ENCODE peak calls at places on chromosomes 13 and 19, in four cellular contexts. U is lower leg skin, A is astrocyte of the spinal cord, L is left ventricle myocardium inferior. H is an unnamed sample.
A peak's percentile ranks its signal among the peaks of the same experiment; 100 is the strongest.

GRCh38 chr13:92963029-92963428 is 263.6 kb upstream of the GPC6 start:
- DNase-seq in U (no peak), A (peak; percentile 28), L (no peak), H (peak; percentile 6)

GRCh38 chr13:69468624-69469023 is 639.0 kb upstream of the ATXN8OS start:
- DNase-seq in U (no peak), A (no peak), L (no peak), H (no peak)

GRCh38 chr13:19153782-19154450 is 27.7 kb downstream of the TUBA3C start:
- DNase-seq in U (no peak), A (no peak), L (no peak), H (no peak)

GRCh38 chr13:29925457-29925856 is 75.0 kb upstream of the UBL3 start:
- DNase-seq in U (peak; percentile 95), A (peak; percentile 61), L (peak; percentile 55), H (peak; percentile 38)

GRCh38 chr19:39156230-39156890 is 30.8 kb downstream of the PAK4 start:
- DNase-seq in U (no peak), A (peak; percentile 18), L (no peak), H (no peak)

GRCh38 chr19:14368011-14368513 is 13.2 kb upstream of the ADGRE5 start:
- DNase-seq in U (no peak), A (no peak), L (no peak), H (no peak)

GRCh38 chr19:21569497-21569870 is 64.1 kb downstream of the ZNF429 start:
- DNase-seq in U (no peak), A (no peak), L (peak; percentile 54), H (no peak)

GRCh38 chr13:32829676-32830091 is 186.5 kb upstream of the KL start:
- DNase-seq in U (no peak), A (peak; percentile 72), L (no peak), H (no peak)

GRCh38 chr13:26050568-26051230 is 1.1 kb downstream of the SHISA2 start:
- DNase-seq in U (no peak), A (peak; percentile 46), L (no peak), H (no peak)

GRCh38 chr19:1172353-1173159 is 1.5 kb downstream of the SBNO2 start:
- DNase-seq in U (no peak), A (peak; percentile 41), L (no peak), H (no peak)

DNA sequence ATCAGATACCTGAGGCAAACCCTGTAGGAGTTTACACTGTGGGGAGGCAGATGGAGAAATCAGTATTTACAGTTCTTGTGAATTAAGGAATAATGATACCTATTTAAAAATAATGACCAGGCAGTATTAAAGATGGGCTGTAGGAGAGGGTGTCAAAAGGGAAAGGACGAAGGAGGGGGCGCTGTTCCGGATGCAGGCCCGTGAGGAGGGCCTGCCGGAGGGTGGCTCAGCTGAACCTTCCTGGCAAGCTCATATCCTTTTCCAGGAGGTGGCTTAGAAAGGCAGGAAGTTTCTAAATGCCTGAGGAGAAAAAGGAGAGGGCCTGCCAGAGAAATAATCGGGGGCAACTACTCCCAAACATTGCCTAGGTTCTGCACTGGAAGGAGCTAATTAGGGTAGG is 46.6 kb downstream of the MBNL2 start:
- DNase-seq in U (no peak), A (no peak), L (no peak), H (no peak)
- TF ChIP-seq CTCF in U (no peak), A (peak; percentile 14), L (peak; percentile 20), H (peak; percentile 7)

DNA sequence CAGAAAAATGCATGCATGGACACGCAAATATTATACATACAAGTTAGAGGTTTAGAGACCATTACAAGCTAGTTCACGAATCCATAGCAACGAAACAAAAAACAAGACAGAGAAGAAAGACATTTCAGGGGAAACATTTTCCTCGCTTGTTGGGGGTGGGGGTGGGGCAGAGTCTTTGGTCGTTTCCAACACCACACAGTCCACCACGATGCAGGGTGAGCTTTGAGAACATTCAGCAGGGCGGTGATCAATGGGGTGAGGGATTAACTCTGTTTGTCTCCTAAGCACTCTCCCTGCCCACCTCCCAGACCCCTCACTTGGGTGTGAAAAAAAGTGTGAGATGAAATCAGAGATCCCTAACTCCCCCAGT is 631 bp downstream of the OXGR1 start:
- DNase-seq in U (no peak), A (no peak), L (no peak), H (no peak)
- H3K4me3 ChIP-seq in U (no peak overlapping the region), A (peak overlapping the region; percentile 36), L (peak overlapping the region; percentile 62), H (peak overlapping the region; percentile 53)

DNA sequence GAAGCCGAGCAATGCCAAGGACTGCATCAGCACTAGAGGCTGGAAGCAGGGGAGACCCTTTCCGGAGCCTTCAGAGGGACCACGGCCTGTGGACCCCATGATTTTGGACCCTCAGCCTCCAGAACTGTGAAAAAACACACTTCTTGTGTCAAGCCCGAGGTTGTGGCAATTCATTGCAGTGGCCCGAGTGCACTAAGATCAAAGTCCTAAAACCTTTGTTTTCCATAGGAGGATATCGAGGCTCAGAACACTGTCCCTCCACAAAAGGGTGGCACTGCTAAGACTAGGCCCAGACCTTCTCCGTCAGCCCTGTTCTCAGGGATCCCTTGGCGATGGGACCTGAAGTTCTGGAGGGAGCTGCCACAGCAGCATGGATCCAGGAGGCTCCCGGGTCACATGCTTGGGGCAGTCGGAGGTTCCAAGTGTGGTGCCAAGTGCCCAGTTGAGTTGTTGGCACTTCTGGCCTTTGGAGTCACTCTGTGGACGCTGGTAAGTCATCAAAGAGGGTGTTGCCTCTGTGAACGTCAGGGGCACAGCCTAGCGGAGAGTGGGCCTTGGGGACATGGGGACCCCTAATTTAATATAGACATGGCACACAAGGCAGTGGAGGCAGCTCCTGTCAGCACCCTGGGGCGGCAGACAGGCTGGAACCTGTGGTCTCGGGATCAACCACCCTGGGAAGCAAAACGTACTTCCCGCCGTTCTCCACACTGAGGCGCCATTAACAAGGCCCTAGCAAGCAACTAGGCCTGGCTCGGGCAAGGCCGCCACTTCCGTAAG is 199.2 kb downstream of the COL4A1 start:
- DNase-seq in U (peak; percentile 16), A (no peak), L (no peak), H (no peak)
- TF ChIP-seq CTCF in U (no peak), A (peak; percentile 26), L (peak; percentile 26), H (peak; percentile 17)

DNA sequence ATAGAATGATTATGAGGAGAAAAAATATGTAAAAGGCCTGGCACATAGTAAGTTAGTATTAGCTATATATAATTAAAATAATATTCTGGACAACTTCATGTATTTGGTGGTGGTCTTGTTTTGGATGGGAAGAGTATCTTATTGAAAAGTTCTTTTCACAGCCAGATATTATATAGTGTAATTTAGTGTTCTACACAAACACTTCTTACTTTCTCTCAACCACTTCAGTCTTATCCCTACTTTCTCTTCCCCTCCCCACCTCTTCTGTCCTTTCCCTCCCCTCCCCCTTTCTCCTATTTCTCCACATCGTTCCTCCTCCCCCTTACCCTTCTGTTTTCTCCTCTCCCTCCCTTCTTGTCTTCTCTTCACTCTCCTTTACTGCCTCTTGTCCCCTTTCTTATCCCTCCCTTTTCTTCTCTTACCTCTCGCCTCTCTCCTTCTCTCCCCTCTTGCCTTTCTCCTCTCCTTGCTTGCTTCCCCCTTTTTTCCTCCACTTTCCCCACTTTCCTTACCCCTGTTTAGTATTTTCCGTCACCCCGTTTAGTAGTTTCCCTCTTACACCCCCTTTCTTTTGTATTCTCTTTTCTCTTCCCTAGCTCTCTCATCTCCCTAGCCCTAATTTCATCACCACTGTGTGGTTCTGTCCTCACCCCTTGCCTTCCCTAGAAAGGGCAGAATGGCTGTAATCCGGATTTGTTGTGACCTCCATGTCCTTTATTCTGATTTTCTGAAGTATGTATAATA is 107.2 kb upstream of the MLNR start:
- DNase-seq in U (no peak), A (no peak), L (no peak), H (no peak)
- H3K4me3 ChIP-seq in U (no peak overlapping the region), A (peak overlapping the region; percentile 2), L (no peak overlapping the region), H (peak overlapping the region; percentile 21)

DNA sequence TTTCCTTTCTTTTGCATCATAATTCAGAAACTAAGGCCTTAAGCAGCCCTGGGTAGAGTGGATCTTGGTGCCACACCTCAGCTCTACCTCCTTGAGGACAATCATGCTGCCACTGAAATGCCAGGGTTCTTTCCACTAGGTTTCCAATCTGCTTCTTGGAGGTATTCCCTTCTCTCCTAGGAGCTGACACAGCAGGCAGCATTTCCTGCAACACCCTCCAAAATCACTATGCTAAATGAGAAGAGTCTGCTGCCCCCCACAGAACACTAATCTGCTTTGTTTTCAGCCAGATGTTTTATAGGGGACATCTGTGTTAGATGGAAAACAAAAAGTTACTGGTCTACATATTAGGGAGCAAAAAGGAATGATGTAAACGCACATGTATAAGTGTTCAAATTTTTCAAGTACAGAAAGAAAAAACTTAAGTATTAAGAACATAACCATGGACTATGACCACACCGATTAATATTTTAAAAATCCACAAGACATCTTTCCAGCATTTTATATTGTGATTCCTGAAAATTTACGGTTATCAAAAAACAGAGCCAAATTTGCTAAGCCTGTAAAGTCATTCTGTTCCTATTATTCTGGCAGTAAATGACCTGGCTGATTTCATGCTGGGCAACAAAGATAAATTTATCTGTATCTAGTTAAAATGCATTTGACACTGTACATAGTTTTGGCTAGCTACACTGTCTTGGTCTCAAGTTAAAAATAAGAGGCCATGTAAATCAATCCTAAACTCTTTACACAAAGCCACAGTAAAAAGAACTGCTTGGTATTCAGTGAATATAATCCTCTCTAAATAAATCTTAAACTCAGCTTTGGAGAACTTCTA is 63.3 kb downstream of the DCLK1 start:
- DNase-seq in U (no peak), A (peak; percentile 4), L (no peak), H (peak; percentile 15)
- TF ChIP-seq CTCF in U (no peak), A (no peak), L (no peak), H (no peak)

DNA sequence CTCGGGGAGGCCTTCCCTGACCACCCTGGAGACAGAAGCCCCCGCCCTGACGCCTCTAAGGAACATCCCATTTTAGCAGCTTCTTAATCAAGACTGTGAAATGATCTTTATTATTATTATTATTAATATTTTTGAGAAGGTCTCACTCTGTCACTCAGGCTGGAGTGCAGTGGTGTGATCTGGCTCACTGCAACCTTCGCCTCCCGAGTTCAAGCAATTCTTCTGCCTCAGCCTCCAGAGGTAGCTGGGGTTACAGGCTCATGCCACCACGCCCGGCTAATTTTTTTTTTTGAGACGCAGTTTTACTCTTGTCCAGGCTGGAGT is 3.6 kb upstream of the DAND5 start:
- DNase-seq in U (no peak), A (no peak), L (no peak), H (no peak)
- H3K4me3 ChIP-seq in U (no peak overlapping the region), A (peak overlapping the region; percentile 7), L (peak overlapping the region; percentile 69), H (no peak overlapping the region)

H was measured in astrocyte of the cerebellum.